ENCODE peak calls at places on chromosomes 4 and X, in ten cellular contexts. J is cardiac fibroblast; H is CD4-positive, alpha-beta T cell; N is type B pancreatic cell; V is epithelial cell of esophagus; R is WTC11; X is kidney; O is AG04450; I is CD8-positive, alpha-beta T cell; B is NB4. A is an unnamed sample.
A peak's percentile ranks its signal among the peaks of the same experiment; 100 is the strongest.

GRCh38 chr4:6161921-6162464 is 38.4 kb downstream of the JAKMIP1 start:
- DNase-seq in J (no peak), H (no peak), N (no peak), V (no peak), R (no peak), X (no peak), O (no peak), I (no peak), B (no peak), A (no peak)

GRCh38 chr4:3819210-3819919 is 53.2 kb downstream of the ADRA2C start:
- DNase-seq in J (no peak), H (no peak), N (no peak), V (no peak), R (no peak), X (peak; percentile 45), O (no peak), I (no peak), B (no peak), A (no peak)

GRCh38 chr4:45944000-45944399 is 179.9 kb downstream of the GABRG1 start:
- DNase-seq in J (no peak), H (no peak), N (no peak), V (peak; percentile 0), R (no peak), X (no peak), O (no peak), I (no peak), B (no peak), A (no peak)

GRCh38 chr4:94452476-94453300 is 946 bp downstream of the PDLIM5 start:
- DNase-seq in J (peak; percentile 89), H (no peak), N (peak; percentile 72), V (peak; percentile 94), R (peak; percentile 64), X (peak; percentile 96), O (peak; percentile 63), I (peak; percentile 9), B (peak; percentile 54), A (no peak)

GRCh38 chr4:4327652-4328121 is 37.6 kb downstream of the ZBTB49 start:
- DNase-seq in J (peak; percentile 54), H (no peak), N (no peak), V (peak; percentile 9), R (peak; percentile 85), X (peak; percentile 77), O (no peak), I (no peak), B (peak; percentile 33), A (no peak)

GRCh38 chr4:89868999-89869589 is 25.6 kb upstream of the MMRN1 start:
- DNase-seq in J (peak; percentile 25), H (no peak), N (no peak), V (peak; percentile 11), R (no peak), X (no peak), O (no peak), I (no peak), B (no peak), A (no peak)

GRCh38 chrX:22968494-22968893 is 31.3 kb upstream of the DDX53 start:
- DNase-seq in J (no peak), H (no peak), N (no peak), V (no peak), R (no peak), X (no peak), O (no peak), I (no peak), B (no peak), A (no peak)

GRCh38 chr4:182806259-182807252 is 110.6 kb downstream of the DCTD start:
- DNase-seq in J (peak; percentile 65), H (peak; percentile 26), N (peak; percentile 85), V (peak; percentile 60), R (peak; percentile 92), X (peak; percentile 87), O (no peak), I (peak; percentile 63), B (peak; percentile 71), A (peak; percentile 79)

GRCh38 chr4:122309988-122310626 is 68.7 kb upstream of the ADAD1 start:
- DNase-seq in J (peak; percentile 31), H (no peak), N (no peak), V (peak; percentile 2), R (no peak), X (no peak), O (no peak), I (no peak), B (peak; percentile 17), A (no peak)
- TF ChIP-seq CTCF in J (peak; percentile 47), H (peak; percentile 59), N (peak; percentile 81), V (peak; percentile 33), R (peak; percentile 51), X (peak; percentile 25), O (peak; percentile 57), I (peak; percentile 63), B (no peak), A (peak; percentile 28)

DNA sequence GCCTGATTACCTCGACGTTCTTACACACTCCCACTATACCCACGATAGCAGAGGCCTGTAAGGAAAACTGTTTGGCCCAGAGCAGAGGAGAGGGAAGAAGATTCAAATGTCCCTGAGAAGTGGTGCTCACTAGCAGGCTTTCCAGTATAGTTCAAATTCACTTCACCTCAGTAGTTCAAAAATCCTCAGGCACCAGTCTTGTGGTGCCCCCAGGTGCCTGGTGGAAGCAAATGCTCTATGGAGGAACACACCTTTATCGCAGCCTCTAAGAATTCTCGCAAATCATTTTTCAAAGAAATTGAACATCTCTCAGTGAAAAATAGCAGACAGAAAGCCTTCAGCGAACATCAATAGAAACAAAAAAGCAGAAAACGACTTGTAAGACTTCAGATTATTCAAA is 12.2 kb upstream of the MTMR1 start:
- DNase-seq in J (peak; percentile 44), H (no peak), N (no peak), V (peak; percentile 50), R (no peak), X (no peak), O (no peak), I (no peak), B (peak; percentile 34), A (no peak)
- TF ChIP-seq CTCF in J (peak; percentile 47), H (no peak), N (peak; percentile 55), V (peak; percentile 68), R (peak; percentile 12), X (peak; percentile 16), O (peak; percentile 39), I (no peak), B (peak; percentile 25), A (no peak)

GRCh38 chrX:71871367-71871766 is 39.3 kb upstream of the NHSL2 start:
- DNase-seq in J (peak; percentile 3), H (no peak), N (no peak), V (peak; percentile 38), R (no peak), X (peak; percentile 71), O (no peak), I (no peak), B (no peak), A (no peak)

GRCh38 chrX:71867680-71868079 is 43.0 kb upstream of the NHSL2 start:
- DNase-seq in J (no peak), H (no peak), N (no peak), V (no peak), R (no peak), X (no peak), O (no peak), I (no peak), B (no peak), A (no peak)

GRCh38 chrX:71873459-71873833 is 37.2 kb upstream of the NHSL2 start:
- DNase-seq in J (no peak), H (no peak), N (no peak), V (no peak), R (no peak), X (no peak), O (no peak), I (no peak), B (no peak), A (no peak)

GRCh38 chrX:71872542-71873458 is 37.8 kb upstream of the NHSL2 start:
- DNase-seq in J (no peak), H (no peak), N (no peak), V (no peak), R (no peak), X (peak; percentile 75), O (no peak), I (no peak), B (no peak), A (no peak)

DNA sequence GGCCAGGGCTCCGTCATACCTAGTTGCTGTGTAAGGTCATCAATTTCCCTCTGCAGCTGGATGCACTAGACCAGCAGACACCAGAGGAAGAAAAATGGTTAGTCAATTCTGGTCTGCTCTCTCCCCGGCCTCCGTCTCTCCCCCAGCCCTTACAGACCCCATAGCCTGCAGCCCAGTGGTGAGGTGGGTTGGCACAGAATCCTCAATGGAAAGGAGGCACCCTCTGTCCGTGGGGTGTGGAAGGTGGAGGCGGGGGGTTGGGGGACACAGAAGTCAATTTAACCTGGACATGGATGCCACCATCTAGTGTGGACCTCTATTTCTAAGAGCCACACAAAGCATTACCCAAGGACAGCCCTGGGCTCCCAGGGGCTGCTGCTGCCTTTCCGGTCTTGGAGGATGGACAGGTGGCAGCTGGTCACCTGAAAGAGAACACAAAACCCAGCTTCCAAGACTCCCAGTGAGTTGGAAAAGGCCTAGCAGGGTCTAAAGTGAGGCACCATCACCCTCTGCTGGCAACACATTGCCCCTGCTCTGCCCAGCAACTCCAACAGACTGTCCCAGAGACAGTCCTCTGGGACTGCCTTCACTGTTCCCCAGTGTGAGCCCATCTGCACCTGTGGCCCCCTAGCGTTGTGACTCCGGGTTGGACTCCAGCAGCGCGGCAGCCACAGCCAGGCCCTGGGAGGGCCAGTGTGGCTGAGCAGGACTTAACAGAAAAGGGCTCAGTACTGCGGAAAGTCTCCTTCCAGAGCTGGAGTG is 40.1 kb upstream of the NHSL2 start:
- DNase-seq in J (no peak), H (no peak), N (no peak), V (no peak), R (peak; percentile 60), X (no peak), O (no peak), I (no peak), B (peak; percentile 63), A (no peak)
- TF ChIP-seq CTCF in J (no peak), H (no peak), N (peak; percentile 56), V (no peak), R (peak; percentile 19), X (peak; percentile 13), O (peak; percentile 19), I (no peak), B (peak; percentile 48), A (no peak)

GRCh38 chr4:38050560-38051350 is 90.6 kb downstream of the PTTG2 start:
- DNase-seq in J (peak; percentile 47), H (no peak), N (no peak), V (no peak), R (no peak), X (no peak), O (no peak), I (no peak), B (no peak), A (no peak)

GRCh38 chr4:38058186-38058585 is 98.0 kb downstream of the PTTG2 start:
- DNase-seq in J (no peak), H (no peak), N (no peak), V (no peak), R (no peak), X (no peak), O (no peak), I (no peak), B (no peak), A (no peak)

GRCh38 chr4:38056024-38056685 is 96.0 kb downstream of the PTTG2 start:
- DNase-seq in J (no peak), H (no peak), N (no peak), V (no peak), R (no peak), X (no peak), O (no peak), I (no peak), B (no peak), A (no peak)

GRCh38 chr4:38060829-38061431 is 100.7 kb downstream of the PTTG2 start:
- DNase-seq in J (peak; percentile 51), H (no peak), N (no peak), V (peak; percentile 30), R (no peak), X (no peak), O (no peak), I (no peak), B (no peak), A (no peak)

DNA sequence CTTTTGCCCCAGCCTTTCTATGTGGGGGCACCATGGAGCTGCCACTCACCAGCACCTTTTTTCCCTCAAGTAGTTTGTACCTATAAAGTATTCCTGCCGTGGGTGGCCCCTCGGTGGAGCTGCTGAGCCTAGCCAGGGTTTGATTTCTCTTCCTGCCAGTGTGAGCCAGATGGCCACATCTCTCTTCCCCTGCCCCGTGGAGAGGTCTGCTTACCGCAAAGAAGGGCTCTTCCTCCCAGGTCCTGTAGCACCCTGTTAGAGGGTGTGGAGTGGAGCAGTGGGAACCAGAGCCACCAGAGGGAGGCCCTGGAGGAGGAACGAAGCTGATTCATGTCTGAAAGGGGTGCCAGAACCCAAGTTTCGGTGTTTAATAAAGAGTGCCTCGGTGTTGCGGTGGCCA is 95.4 kb downstream of the PTTG2 start:
- DNase-seq in J (no peak), H (no peak), N (no peak), V (no peak), R (peak; percentile 30), X (no peak), O (no peak), I (no peak), B (no peak), A (no peak)
- TF ChIP-seq CTCF in J (peak; percentile 2), H (no peak), N (no peak), V (no peak), R (no peak), X (no peak), O (no peak), I (no peak), B (no peak), A (no peak)